ENCODE peak calls at places on chromosomes 5 and 9, in four cellular contexts. W is K562, T is gastrocnemius medialis, B is AG09309. C is an unnamed sample.

GRCh38 chr5:97658116-97658900 is 475.3 kb upstream of the RIOK2 start:
- DNase-seq in B (no peak), W (no peak), T (no peak), C (no peak)

GRCh38 chr5:53323943-53324642 is 156.3 kb upstream of the FST start:
- DNase-seq in T (no peak), B (no peak), W (no peak), C (no peak)

GRCh38 chr5:157303667-157304327 is 37.9 kb downstream of the CYFIP2 start:
- DNase-seq in B (no peak), W (peak), T (no peak), C (no peak)

GRCh38 chr9:114899461-114899860 is 30.9 kb downstream of the TNFSF8 start:
- DNase-seq in T (no peak), B (no peak), W (no peak), C (no peak)

GRCh38 chr9:76323481-76323880 is 70.7 kb downstream of the RFK start:
- DNase-seq in T (no peak), W (no peak), B (no peak), C (no peak)

GRCh38 chr5:107501965-107502691 is 168.6 kb downstream of the EFNA5 start:
- DNase-seq in B (no peak), W (no peak), T (no peak), C (peak)

GRCh38 chr9:33329996-33330395 is 39.7 kb downstream of the NFX1 start:
- DNase-seq in B (no peak), T (no peak), W (no peak), C (peak)

GRCh38 chr9:137556069-137556838 is 4.6 kb downstream of the MRPL41 start:
- DNase-seq in B (no peak), W (no peak), T (no peak), C (peak)

GRCh38 chr9:137878957-137879555 is 1.5 kb downstream of the CACNA1B start:
- DNase-seq in T (no peak), B (no peak), W (no peak), C (no peak)

GRCh38 chr5:33330992-33331391 is 109.8 kb upstream of the TARS1 start:
- DNase-seq in B (no peak), T (no peak), W (no peak), C (no peak)

GRCh38 chr9:708556-709432 is 132.7 kb upstream of the DMRT1 start:
- DNase-seq in W (no peak), T (no peak), B (no peak), C (peak)
- H3K4me3 ChIP-seq in W (no peak), T (peak), B (peak), C (peak)

DNA sequence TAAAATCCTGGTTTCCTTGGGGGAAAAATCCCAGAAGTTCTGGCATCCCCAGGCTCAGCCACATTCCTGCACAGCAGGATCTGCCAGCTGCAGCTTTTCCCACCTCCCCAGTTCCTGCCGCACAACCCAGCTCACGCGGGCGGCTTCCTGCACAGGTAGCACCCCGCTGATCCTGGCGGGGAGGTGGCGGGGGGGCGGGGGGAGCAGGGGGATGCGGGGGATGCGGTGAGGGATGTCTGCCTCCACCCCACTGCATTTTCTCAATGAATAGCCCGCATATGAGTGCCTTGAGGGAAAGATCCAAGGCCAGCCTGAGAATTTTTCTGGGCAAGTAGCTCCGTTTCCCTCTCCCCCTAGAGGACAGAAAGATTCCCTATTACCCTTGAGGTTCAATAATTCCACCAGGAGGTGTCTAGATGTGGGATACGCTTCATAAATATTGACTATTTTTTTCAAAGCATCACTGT is 21.1 kb downstream of the GFPT2 start:
- DNase-seq in W (peak), T (no peak), B (no peak), C (peak)
- TF ChIP-seq CTCF in W (peak), T (no peak), B (peak), C (peak)

GRCh38 chr5:177498013-177498847 is 826 bp upstream of the PDLIM7 start:
- DNase-seq in B (no peak), T (no peak), W (peak), C (peak)
- H3K4me3 ChIP-seq in B (peak), T (peak), W (peak), C (peak)

GRCh38 chr5:134037160-134037559 is 32.4 kb upstream of the VDAC1 start:
- DNase-seq in W (no peak), T (no peak), B (no peak), C (no peak)
- TF ChIP-seq CTCF in W (no peak), T (no peak), B (no peak), C (no peak)

GRCh38 chr5:135246605-135246922 is 152.5 kb downstream of the MACROH2A1 start:
- DNase-seq in T (no peak), B (no peak), W (no peak), C (no peak)

GRCh38 chr5:135245521-135246499 is 153.2 kb downstream of the MACROH2A1 start:
- DNase-seq in B (no peak), W (peak), T (no peak), C (peak)

GRCh38 chr5:135249658-135250057 is 149.4 kb downstream of the MACROH2A1 start:
- DNase-seq in W (peak), T (no peak), B (no peak), C (no peak)

GRCh38 chr5:135248801-135249231 is 150.2 kb downstream of the MACROH2A1 start:
- DNase-seq in T (no peak), W (no peak), B (no peak), C (no peak)

DNA sequence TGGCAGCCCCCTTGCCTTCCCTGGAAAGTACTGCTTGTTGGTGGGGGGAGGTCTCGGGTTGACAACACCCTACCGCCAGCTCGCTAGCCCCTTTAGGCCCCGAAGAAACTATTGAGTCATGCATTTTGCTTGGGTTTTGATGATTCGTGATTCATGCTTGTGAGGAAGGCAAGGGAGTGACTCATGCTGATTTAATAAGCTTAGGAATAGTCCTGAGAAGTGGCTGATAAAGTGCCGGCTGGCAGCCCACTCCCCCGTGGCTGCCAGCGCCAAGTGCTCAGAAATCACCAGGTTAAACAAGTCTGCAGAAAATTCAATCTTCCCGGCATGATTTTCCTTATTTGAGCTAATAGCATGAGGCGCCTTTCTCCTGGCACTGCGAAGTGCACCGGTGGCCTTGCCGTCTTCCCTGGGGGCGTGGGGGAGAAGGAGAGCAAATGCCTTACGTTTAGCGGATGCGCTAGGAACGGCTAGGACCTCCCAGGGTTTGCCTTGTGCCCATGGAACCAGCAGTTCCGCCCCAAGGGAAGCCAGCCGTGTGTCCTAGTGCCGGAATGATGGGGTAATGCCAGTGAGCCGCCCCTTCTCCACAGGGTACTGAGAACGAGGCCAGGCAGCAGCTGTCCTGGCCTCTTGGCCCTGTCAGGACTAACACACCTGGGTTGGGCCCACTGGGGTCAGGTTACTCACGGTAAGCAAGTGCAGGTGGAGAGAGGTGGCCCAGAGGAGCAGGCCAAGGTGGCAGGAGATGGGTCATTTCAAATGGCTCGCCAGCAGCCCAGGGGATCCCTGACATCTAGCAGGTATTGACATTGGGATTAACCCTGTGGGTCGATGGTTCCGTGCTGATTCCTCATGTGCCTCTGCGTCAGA is 151.9 kb downstream of the MACROH2A1 start:
- DNase-seq in W (peak), T (no peak), B (peak), C (peak)
- H3K4me3 ChIP-seq in W (no peak), T (no peak), B (no peak), C (no peak)

C was measured in astrocyte of the spinal cord.